ENCODE peak calls at places on chromosomes 3 and 15, in eight cellular contexts. J is endodermal cell; D is body of pancreas; Q is CD4-positive, alpha-beta T cell; Z is CD8-positive, alpha-beta T cell; S is osteoblast; C is transverse colon; R is brain microvascular endothelial cell. U is an unnamed sample.

GRCh38 chr3:161443921-161444457 is 52.6 kb upstream of the OTOL1 start:
- DNase-seq in C (no peak), J (no peak), R (no peak), D (no peak), S (no peak), Z (no peak), Q (no peak), U (no peak)

GRCh38 chr3:160076519-160076918 is 87.9 kb downstream of the IL12A start:
- DNase-seq in C (no peak), Q (no peak), J (no peak), Z (no peak), R (no peak), D (no peak), S (no peak), U (no peak)

GRCh38 chr15:71688509-71689094 is 121.8 kb upstream of the NR2E3 start:
- DNase-seq in S (no peak), D (no peak), Z (no peak), R (no peak), J (no peak), Q (no peak), C (no peak), U (no peak)

GRCh38 chr3:9399746-9400145 is 2.3 kb downstream of the SETD5 start:
- DNase-seq in Z (no peak), Q (no peak), S (peak), D (peak), C (peak), J (peak), R (peak), U (peak)

GRCh38 chr3:46386206-46386605 is 15.5 kb downstream of the CCR5 start:
- DNase-seq in Z (no peak), D (no peak), R (peak), C (no peak), Q (no peak), J (no peak), S (no peak), U (no peak)

GRCh38 chr15:25172691-25173090 is 217.9 kb downstream of the SNRPN start:
- DNase-seq in R (no peak), Q (no peak), C (no peak), D (no peak), J (peak), S (no peak), Z (no peak), U (no peak)

GRCh38 chr3:190222360-190222759 is 99.9 kb downstream of the CLDN1 start:
- DNase-seq in R (no peak), C (no peak), J (no peak), S (no peak), Q (no peak), Z (no peak), D (no peak), U (no peak)

GRCh38 chr3:188108703-188109412 is 45.1 kb upstream of the LPP start:
- DNase-seq in J (no peak), R (no peak), C (no peak), Z (no peak), S (no peak), Q (no peak), D (no peak), U (no peak)

GRCh38 chr15:50128266-50128665 is 9.2 kb upstream of the ATP8B4 start:
- DNase-seq in J (peak), R (no peak), C (peak), Q (no peak), Z (no peak), S (no peak), D (peak), U (no peak)

GRCh38 chr15:49225572-49226281 is 55.7 kb downstream of the GALK2 start:
- DNase-seq in C (no peak), S (no peak), Z (no peak), J (peak), Q (no peak), R (peak), D (no peak), U (no peak)

GRCh38 chr3:8436667-8437287 is 64.8 kb upstream of the LMCD1 start:
- DNase-seq in Q (no peak), Z (no peak), C (no peak), S (peak), J (no peak), D (peak), R (no peak), U (no peak)

GRCh38 chr3:136262559-136262958 is 12.4 kb downstream of the PCCB start:
- DNase-seq in Q (no peak), J (no peak), C (no peak), D (no peak), S (peak), Z (no peak), R (no peak), U (no peak)

GRCh38 chr15:40313531-40314398 is 6.0 kb upstream of the PLCB2 start:
- DNase-seq in Q (no peak), D (peak), Z (peak), R (no peak), J (no peak), S (peak), C (peak), U (no peak)

GRCh38 chr3:125671461-125672243 is 76.4 kb upstream of the OSBPL11 start:
- DNase-seq in Q (no peak), Z (no peak), J (no peak), S (no peak), R (no peak), D (no peak), C (no peak), U (no peak)

GRCh38 chr15:86830304-86830703 is 750.6 kb downstream of the AGBL1 start:
- DNase-seq in Q (no peak), R (no peak), D (no peak), Z (no peak), S (no peak), J (no peak), C (no peak), U (no peak)

GRCh38 chr3:42014949-42015533 is 53.1 kb upstream of the ULK4 start:
- DNase-seq in J (peak), D (peak), C (peak), Z (no peak), S (peak), R (no peak), Q (no peak), U (no peak)

GRCh38 chr15:78640840-78641733 is at the start of gene CHRNB4:
- DNase-seq in D (no peak), J (peak), Z (no peak), S (no peak), R (no peak), C (peak), Q (no peak), U (no peak)

GRCh38 chr3:52053307-52054304 is 2.8 kb downstream of the DUSP7 start:
- DNase-seq in S (peak), J (peak), Z (peak), D (no peak), C (no peak), Q (peak), R (no peak), U (no peak)

GRCh38 chr15:62094398-62094797 is 27.6 kb downstream of the C2CD4A start:
- DNase-seq in D (no peak), J (no peak), Q (no peak), Z (no peak), C (no peak), S (no peak), R (no peak), U (no peak)

GRCh38 chr15:81908111-81908510 is 137.7 kb downstream of the MEX3B start:
- DNase-seq in Q (no peak), D (no peak), R (no peak), Z (no peak), C (no peak), S (no peak), J (no peak), U (no peak)

GRCh38 chr3:24318668-24319287 is 175.9 kb downstream of the THRB start:
- DNase-seq in R (peak), S (no peak), J (no peak), Z (no peak), C (no peak), Q (no peak), D (no peak), U (no peak)

GRCh38 chr3:36796896-36797295 is 32.5 kb upstream of the DCLK3 start:
- DNase-seq in D (no peak), R (peak), Q (no peak), C (no peak), J (no peak), Z (no peak), S (peak), U (no peak)

GRCh38 chr3:87236093-87236492 is 9.0 kb downstream of the CHMP2B start:
- DNase-seq in Z (no peak), S (no peak), Q (no peak), D (no peak), J (no peak), R (no peak), C (no peak), U (no peak)

GRCh38 chr3:122505676-122506075 is 9.1 kb downstream of the KPNA1 start:
- DNase-seq in Q (no peak), Z (no peak), C (no peak), S (no peak), R (no peak), D (no peak), J (no peak), U (no peak)

DNA sequence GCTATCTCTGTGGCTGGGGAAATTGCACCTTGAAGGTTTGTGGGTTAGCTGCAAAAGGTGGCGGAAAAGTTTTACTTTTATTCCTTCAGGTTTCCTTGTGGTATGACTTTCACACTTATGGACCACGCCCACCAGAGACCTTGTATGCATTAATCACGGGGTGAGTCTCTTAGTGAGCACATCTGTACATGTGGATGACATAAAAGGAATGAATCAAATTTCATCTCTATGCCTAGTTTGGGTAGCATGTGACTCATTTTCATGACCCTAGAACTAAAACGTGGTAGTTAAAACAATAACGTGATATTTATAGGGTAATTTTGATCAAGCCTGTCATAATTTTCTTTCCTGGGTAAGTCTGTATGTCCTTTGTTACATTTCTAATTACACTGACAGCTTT is 141.7 kb downstream of the PDCD6IP start:
- DNase-seq in J (no peak), D (no peak), S (no peak), Z (no peak), Q (no peak), R (peak), C (no peak), U (no peak)
- H3K27ac ChIP-seq in J (no peak), D (no peak), S (no peak), Z (no peak), Q (no peak), R (no peak), C (no peak), U (no peak)

GRCh38 chr3:59862686-59863085 is 812.9 kb upstream of the CFAP20DC start:
- DNase-seq in D (no peak), J (no peak), C (no peak), Z (no peak), R (peak), Q (no peak), S (no peak), U (no peak)

GRCh38 chr3:59866076-59866475 is 816.3 kb upstream of the CFAP20DC start:
- DNase-seq in R (peak), D (no peak), Q (no peak), J (no peak), S (no peak), C (no peak), Z (no peak), U (no peak)

GRCh38 chr3:59872121-59872520 is 822.3 kb upstream of the CFAP20DC start:
- DNase-seq in S (no peak), D (no peak), C (no peak), Z (no peak), J (no peak), Q (no peak), R (no peak), U (no peak)

DNA sequence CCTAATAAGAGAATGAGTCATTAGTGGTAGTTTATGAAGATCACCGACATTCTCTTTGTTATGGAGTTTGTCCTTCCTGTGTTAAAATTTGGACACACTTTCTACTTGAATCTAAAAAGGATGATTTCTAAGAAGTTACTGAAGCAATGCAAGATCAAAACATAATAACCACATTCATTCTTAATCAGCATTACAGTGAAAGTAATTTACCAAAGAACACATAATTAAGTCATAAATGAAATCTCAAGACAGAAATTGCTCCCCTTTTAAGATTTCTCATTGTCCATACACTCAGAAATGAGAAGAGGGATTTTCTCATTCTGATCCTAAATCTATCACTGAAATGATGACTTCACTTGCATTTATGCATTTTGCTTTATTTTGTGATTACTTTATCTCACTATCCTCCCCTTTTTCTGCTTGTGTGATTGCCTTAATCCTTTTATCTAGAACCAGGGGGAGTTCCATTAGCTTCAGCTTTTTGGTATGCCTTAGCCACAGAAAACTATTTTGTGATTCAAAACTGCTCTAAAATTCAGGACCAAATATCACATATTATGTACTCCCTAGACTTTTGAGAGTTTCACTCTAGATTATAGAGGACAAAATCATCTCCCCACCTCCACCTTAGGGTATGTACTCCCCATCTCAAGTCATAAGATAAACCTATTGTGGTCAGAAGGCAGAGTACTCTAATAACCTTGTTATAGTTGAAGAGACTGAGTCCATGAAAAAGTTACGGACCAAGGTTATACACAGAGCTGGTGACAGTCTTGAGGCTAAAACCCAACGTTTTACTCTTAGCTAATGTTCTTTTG is 817.6 kb upstream of the CFAP20DC start:
- DNase-seq in Z (no peak), S (peak), J (no peak), Q (no peak), R (no peak), D (no peak), C (no peak), U (no peak)
- TF ChIP-seq CTCF in Z (no peak), S (no peak), J (no peak), Q (no peak), R (no peak), D (no peak), C (no peak), U (no peak)

DNA sequence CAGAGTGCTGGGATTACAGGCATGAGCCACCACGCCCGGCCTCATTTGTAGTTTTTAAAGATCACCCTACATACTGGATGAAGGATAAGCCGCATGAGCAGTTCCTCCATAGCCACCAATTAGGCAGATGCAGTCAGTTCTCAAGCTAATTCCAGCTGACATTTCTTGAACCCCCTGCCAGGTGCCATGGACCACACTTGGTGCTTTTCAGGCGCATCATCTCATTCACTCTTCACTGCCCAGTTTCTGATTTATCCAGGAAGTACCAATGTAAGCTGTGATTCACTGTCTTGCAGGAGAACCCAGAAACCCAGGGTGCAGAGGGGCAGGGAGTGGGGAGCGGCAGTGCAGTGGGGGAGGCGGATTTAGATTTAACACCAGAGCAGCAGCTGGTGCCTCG is 56.5 kb upstream of the RASA2 start:
- DNase-seq in S (no peak), Z (no peak), J (peak), Q (no peak), R (no peak), C (no peak), D (no peak), U (no peak)
- H3K27ac ChIP-seq in S (no peak), Z (no peak), J (no peak), Q (no peak), R (no peak), C (peak), D (peak), U (no peak)

DNA sequence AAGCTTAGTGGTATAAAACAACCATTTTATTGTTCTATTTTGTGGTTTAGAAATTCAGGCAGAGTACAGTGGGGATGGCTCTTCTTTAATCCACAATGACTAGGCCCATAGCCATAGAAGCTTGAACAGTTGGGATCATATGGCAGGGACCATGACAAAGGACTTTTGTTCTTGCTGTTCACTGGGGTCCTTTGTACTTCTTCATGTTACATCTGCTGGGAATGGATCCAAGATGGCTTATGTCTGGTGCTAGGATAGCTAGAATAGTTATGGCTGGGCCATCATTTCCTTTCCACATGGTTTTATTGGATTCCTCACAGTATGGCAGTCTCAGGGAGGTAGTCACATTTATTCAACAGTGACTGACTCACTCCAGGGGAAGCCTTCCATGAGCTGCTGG is 427.9 kb upstream of the AGTR1 start:
- DNase-seq in D (no peak), C (no peak), Z (no peak), S (no peak), Q (no peak), R (peak), J (no peak), U (no peak)
- TF ChIP-seq CTCF in D (no peak), C (no peak), Z (no peak), S (no peak), Q (no peak), R (no peak), J (no peak), U (no peak)

DNA sequence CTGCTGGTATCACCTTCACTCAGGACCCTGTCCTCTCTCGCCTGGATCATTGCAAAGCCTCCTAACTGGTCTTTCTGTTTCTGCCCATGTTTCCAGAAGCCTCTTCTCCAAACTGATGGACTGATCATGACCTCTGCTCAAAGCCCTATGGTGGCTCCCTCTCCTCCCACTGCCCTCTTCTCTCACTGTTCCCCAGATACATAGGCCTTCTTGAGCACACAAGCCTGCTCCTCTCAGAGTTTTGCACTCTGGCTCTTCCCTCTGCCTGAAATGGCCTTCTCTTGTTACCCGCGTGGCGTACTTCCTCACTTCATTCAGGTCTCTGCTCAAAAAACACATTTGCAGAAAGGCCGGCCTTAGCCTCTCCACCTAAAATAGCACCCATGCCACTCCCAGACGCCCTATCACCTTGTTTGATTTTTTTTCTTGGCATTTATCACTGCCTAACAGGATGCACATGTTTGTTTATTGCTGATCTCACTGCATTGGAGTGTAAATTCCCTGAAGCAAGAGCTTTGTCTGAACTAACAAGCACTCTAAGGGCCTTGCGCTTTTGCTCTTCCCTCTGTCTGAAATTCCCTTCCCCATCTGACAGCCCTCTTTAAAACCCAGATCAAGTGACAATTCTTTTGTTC is 1.4 kb upstream of the ETFA start:
- DNase-seq in S (no peak), D (no peak), C (no peak), Q (no peak), J (no peak), Z (no peak), R (no peak), U (no peak)
- H3K27ac ChIP-seq in S (no peak), D (no peak), C (no peak), Q (no peak), J (no peak), Z (no peak), R (no peak), U (no peak)

GRCh38 chr3:10833855-10834414 is 17.9 kb downstream of the SLC6A11 start:
- DNase-seq in S (no peak), R (no peak), D (no peak), Q (no peak), C (no peak), J (no peak), Z (no peak), U (no peak)
- TF ChIP-seq CTCF in S (no peak), R (no peak), D (no peak), Q (no peak), C (no peak), J (no peak), Z (no peak), U (no peak)

GRCh38 chr15:75533945-75534344 is 45.2 kb downstream of the PTPN9 start:
- DNase-seq in Z (no peak), J (no peak), S (no peak), Q (no peak), D (no peak), R (no peak), C (no peak), U (no peak)

GRCh38 chr15:75538376-75538775 is 40.7 kb downstream of the PTPN9 start:
- DNase-seq in D (no peak), Z (no peak), R (no peak), J (no peak), S (no peak), Q (no peak), C (no peak), U (no peak)

GRCh38 chr15:75531041-75531450 is 48.1 kb downstream of the PTPN9 start:
- DNase-seq in R (peak), D (peak), Z (no peak), C (peak), Q (no peak), S (peak), J (no peak), U (no peak)

GRCh38 chr15:75530169-75530568 is 48.9 kb downstream of the PTPN9 start:
- DNase-seq in R (no peak), Q (no peak), J (no peak), Z (no peak), C (no peak), D (no peak), S (no peak), U (no peak)

DNA sequence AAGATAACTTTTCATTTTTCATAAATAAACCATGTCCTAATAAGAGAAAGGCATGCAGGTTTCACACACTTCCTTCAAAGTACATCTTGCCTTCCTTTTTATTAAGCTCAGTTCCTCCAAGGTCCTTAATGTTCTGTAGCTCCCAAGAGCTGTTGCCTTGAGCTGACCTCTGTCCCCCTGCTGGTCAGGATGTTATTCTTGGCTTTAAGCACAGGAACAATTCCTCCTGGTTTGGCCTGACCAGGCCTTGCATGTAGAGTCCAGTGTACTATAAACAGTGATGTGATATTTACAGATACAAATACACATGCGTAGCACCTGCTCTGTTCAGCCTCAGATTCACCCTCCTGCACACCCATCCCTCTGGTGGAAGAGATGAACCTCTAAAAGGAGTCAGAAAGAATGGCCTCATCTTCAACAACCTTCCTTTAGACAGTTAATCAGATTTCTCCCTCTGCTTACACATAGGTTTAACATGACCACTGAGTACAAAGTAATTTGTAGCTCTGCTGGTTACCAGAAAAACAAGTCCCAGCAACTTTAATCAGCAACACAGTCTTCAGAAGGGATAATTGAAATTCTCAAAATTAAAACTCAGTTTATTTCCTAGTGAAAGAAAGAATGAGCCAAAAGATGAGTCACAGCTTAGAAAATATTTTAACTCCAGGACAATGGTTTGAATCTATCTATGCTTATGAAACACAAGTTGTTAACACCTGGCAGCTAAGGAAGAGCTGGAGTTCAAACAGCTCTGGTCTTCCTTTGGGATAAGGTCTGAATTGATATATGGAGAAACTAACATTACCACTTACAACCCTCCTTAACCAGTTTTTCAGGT is 46.5 kb downstream of the PTPN9 start:
- DNase-seq in Z (no peak), R (peak), S (no peak), C (peak), D (peak), J (peak), Q (no peak), U (peak)
- H3K27ac ChIP-seq in Z (no peak), R (peak), S (peak), C (peak), D (peak), J (no peak), Q (no peak), U (peak)